ENCODE peak calls at places on chromosomes 6 and 20, in seven cellular contexts. R, T, J, E, W, I and S are unnamed samples.

GRCh38 chr6:34246563-34247391 is 2.0 kb downstream of the SMIM29 start:
- DNase-seq in T (no peak), J (no peak), R (peak), I (peak), E (no peak), W (peak), S (no peak)

GRCh38 chr6:113500221-113500620 is 356.9 kb upstream of the MARCKS start:
- DNase-seq in T (no peak), E (no peak), I (no peak), R (no peak), W (no peak), J (no peak), S (no peak)

GRCh38 chr20:60224914-60225313 is 266.7 kb downstream of the CDH26 start:
- DNase-seq in R (peak), W (peak), J (no peak), I (peak), E (peak), T (no peak), S (no peak)

GRCh38 chr6:16793828-16794412 is 32.7 kb upstream of the ATXN1 start:
- DNase-seq in T (no peak), W (no peak), E (no peak), R (no peak), I (no peak), J (no peak), S (no peak)

GRCh38 chr6:117976030-117976651 is 69.1 kb downstream of the SLC35F1 start:
- DNase-seq in E (peak), W (peak), J (peak), I (peak), T (peak), R (peak), S (peak)

GRCh38 chr20:51022803-51023616 is at the start of gene KCNG1:
- DNase-seq in T (peak), I (peak), W (no peak), J (no peak), E (peak), R (peak), S (no peak)

GRCh38 chr20:62148908-62149314 is 5.3 kb downstream of the SS18L1 start:
- DNase-seq in I (no peak), E (no peak), W (peak), T (no peak), J (no peak), R (no peak), S (no peak)

GRCh38 chr6:24960991-24961475 is 25.3 kb upstream of the RIPOR2 start:
- DNase-seq in E (no peak), J (no peak), W (no peak), I (no peak), T (no peak), R (no peak), S (no peak)

GRCh38 chr20:48791666-48792071 is 36.1 kb downstream of the PREX1 start:
- DNase-seq in E (no peak), R (no peak), J (no peak), W (no peak), I (no peak), T (no peak), S (no peak)

GRCh38 chr20:21357851-21358250 is 39.5 kb downstream of the NKX2-4 start:
- DNase-seq in R (no peak), T (no peak), E (no peak), W (peak), J (no peak), I (no peak), S (no peak)

GRCh38 chr6:132322398-132322797 is 78.9 kb downstream of the MOXD1 start:
- DNase-seq in W (no peak), J (no peak), R (no peak), T (no peak), E (no peak), I (no peak), S (no peak)

GRCh38 chr6:68226460-68226859 is 408.6 kb upstream of the ADGRB3 start:
- DNase-seq in W (no peak), T (no peak), J (no peak), R (peak), E (no peak), I (no peak), S (no peak)

GRCh38 chr6:169701218-169701952 is 444 bp downstream of the WDR27 start:
- DNase-seq in J (no peak), E (no peak), R (peak), T (no peak), I (peak), W (no peak), S (no peak)

GRCh38 chr6:111503194-111503593 is 20.2 kb upstream of the REV3L start:
- DNase-seq in T (no peak), E (no peak), I (peak), W (no peak), J (no peak), R (peak), S (no peak)

GRCh38 chr6:28251648-28252506 is at the start of gene ZKSCAN4:
- DNase-seq in J (peak), T (peak), R (peak), I (peak), W (peak), E (peak), S (peak)

GRCh38 chr6:42197574-42198362 is 3.0 kb upstream of the GUCA1B start:
- DNase-seq in E (peak), J (peak), W (peak), R (no peak), I (no peak), T (no peak), S (no peak)

GRCh38 chr6:147135211-147135672 is 69.0 kb upstream of the STXBP5 start:
- DNase-seq in W (no peak), R (peak), J (peak), I (no peak), T (no peak), E (peak), S (no peak)

GRCh38 chr6:35230950-35231349 is 17.2 kb downstream of the SCUBE3 start:
- DNase-seq in I (no peak), E (no peak), T (no peak), J (no peak), R (no peak), W (no peak), S (no peak)

GRCh38 chr6:4853782-4854511 is 77.7 kb downstream of the CDYL start:
- DNase-seq in I (no peak), R (no peak), W (peak), E (peak), T (no peak), J (no peak), S (no peak)

GRCh38 chr6:51273228-51273961 is 454.7 kb downstream of the TFAP2B start:
- DNase-seq in J (peak), E (no peak), T (no peak), W (no peak), I (no peak), R (no peak), S (no peak)

GRCh38 chr20:6051505-6051904 is 2.4 kb downstream of the LRRN4 start:
- DNase-seq in W (peak), T (no peak), I (no peak), E (no peak), R (peak), J (peak), S (no peak)

GRCh38 chr20:17108896-17109295 is 117.9 kb upstream of the PCSK2 start:
- DNase-seq in J (no peak), T (no peak), R (no peak), I (no peak), E (no peak), W (no peak), S (no peak)

GRCh38 chr6:56764081-56764566 is 121.4 kb upstream of the DST start:
- DNase-seq in I (peak), R (peak), E (peak), T (peak), J (no peak), W (peak), S (no peak)

GRCh38 chr6:100078509-100078908 is 84.5 kb upstream of the MCHR2 start:
- DNase-seq in E (no peak), I (peak), J (no peak), R (peak), W (peak), T (peak), S (no peak)

GRCh38 chr6:106469882-106470281 is 109.4 kb downstream of the CRYBG1 start:
- DNase-seq in J (no peak), I (no peak), R (no peak), E (no peak), T (no peak), W (no peak), S (no peak)

GRCh38 chr6:111342913-111343312 is 140.1 kb downstream of the REV3L start:
- DNase-seq in T (no peak), R (no peak), E (no peak), W (no peak), J (no peak), I (no peak), S (no peak)

GRCh38 chr6:163391983-163392382 is 22.5 kb upstream of the QKI start:
- DNase-seq in J (no peak), E (no peak), R (no peak), W (no peak), I (no peak), T (peak), S (no peak)

GRCh38 chr20:32682508-32682987 is 8.8 kb upstream of the C20orf203 start:
- DNase-seq in E (no peak), R (no peak), T (no peak), I (no peak), J (no peak), W (no peak), S (no peak)

GRCh38 chr6:111591901-111592461 is 13.7 kb downstream of the TRAF3IP2 start:
- DNase-seq in J (no peak), E (no peak), R (no peak), I (peak), T (no peak), W (no peak), S (no peak)

GRCh38 chr6:28719275-28719940 is 193.7 kb downstream of the GPX5 start:
- DNase-seq in E (no peak), R (peak), J (peak), W (peak), I (no peak), T (peak), S (no peak)

GRCh38 chr6:156699017-156699421 is 78.2 kb upstream of the ARID1B start:
- DNase-seq in I (no peak), R (no peak), W (no peak), E (peak), J (no peak), T (no peak), S (no peak)

GRCh38 chr6:8387942-8388437 is 47.4 kb downstream of the SLC35B3 start:
- DNase-seq in I (no peak), W (no peak), E (no peak), R (peak), J (no peak), T (no peak), S (no peak)

GRCh38 chr6:40936810-40937209 is 102.2 kb downstream of the UNC5CL start:
- DNase-seq in W (no peak), J (no peak), R (no peak), I (no peak), T (no peak), E (peak), S (no peak)
- TF ChIP-seq REST in W (no peak), J (no peak), R (no peak), I (no peak), T (no peak), E (no peak), S (no peak)

DNA sequence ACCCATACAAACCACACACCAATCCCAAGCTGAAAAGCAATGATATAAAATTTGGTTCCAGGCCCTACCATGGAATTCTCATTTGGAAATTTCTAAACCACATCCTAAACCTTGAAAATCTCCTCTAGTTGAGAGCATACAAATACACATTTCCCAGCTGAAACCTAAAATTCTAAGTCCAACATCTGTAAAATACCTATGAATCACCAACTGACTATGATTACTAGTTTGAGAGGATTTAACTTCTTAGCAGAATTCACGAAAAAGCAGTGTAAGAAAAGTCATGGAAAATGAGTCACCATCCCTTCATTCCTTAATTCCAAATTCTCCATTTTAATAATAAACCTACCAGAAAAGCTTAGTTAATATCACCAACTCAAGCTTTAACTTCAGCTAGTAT is 15.4 kb downstream of the RANBP9 start:
- DNase-seq in T (no peak), I (no peak), J (no peak), E (no peak), W (no peak), R (no peak), S (no peak)
- TF ChIP-seq REST in T (no peak), I (no peak), J (no peak), E (no peak), W (no peak), R (no peak), S (no peak)

DNA sequence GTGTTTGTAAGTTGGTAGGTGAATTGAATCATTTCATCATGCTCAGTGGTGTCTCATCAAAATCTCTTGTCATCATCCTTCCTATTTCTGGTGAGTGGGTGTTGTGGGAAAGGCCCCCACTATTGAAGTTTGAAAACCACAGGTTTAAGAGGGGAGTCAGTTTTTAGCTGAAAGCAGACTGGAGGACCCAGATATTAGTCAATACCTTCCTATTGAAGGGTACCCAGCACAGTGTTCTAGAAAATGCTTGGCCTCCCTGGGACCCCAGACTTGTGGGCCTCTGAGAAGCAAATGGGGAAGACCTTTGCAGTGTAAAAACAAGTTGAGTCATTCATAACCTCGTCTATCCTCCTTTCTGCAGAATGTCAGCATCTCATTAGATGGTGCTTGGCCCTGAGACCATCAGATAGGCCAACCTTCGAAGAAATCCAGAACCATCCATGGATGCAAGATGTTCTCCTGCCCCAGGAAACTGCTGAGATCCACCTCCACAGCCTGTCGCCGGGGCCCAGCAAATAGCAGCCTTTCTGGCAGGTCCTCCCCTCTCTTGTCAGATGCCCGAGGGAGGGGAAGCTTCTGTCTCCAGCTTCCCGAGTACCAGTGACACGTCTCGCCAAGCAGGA is 3.7 kb downstream of the PIM1 start:
- DNase-seq in R (no peak), I (no peak), E (no peak), W (no peak), T (no peak), J (no peak), S (no peak)
- TF ChIP-seq REST in R (no peak), I (no peak), E (no peak), W (no peak), T (no peak), J (no peak), S (no peak)

GRCh38 chr6:116170358-116171057 is 44.6 kb upstream of the COL10A1 start:
- DNase-seq in R (no peak), J (no peak), E (no peak), W (no peak), I (no peak), T (no peak), S (no peak)
- TF ChIP-seq REST in R (no peak), J (no peak), E (no peak), W (no peak), I (no peak), T (no peak), S (no peak)

DNA sequence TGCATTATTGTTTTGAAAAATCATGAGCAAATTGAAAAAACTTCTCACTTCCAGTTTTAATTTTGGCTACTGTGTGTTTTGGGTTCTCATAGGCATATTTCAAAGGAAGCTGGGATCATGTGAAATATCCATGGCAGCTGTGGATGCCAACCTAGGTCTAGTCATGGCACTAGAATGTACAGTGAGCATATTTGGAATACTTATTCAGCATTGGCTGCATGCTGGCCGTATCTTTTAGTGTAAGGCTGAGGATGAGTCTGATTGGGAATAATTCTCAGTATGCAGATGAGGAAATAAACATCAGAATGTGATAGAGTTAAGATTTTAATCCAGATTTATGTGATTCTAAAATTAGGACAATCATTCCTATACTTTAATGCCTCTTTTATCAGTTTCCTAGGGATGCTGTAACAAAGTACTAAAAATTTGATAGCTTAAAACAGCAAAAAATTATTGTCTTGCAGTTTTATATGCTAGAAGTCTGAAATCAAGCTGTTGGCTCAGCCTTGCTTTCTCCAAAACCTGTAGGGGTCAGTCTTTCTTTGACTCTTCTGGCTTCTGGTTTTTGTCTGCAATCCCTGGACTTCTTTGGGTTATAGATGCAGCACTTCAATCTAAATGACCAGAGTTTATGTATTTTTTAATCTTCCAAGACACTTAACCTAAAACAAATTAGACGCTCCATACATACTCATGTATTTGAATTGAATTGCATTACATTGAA is 37.7 kb upstream of the DEFB112 start:
- DNase-seq in J (no peak), E (no peak), I (no peak), R (peak), T (no peak), W (peak), S (no peak)
- TF ChIP-seq REST in J (no peak), E (no peak), I (no peak), R (no peak), T (no peak), W (no peak), S (no peak)

GRCh38 chr6:26232306-26232949 is 132.6 kb upstream of the BTN3A2 start:
- DNase-seq in W (no peak), T (no peak), I (no peak), R (no peak), E (no peak), J (no peak), S (no peak)
- TF ChIP-seq REST in W (no peak), T (no peak), I (no peak), R (no peak), E (no peak), J (no peak), S (no peak)

DNA sequence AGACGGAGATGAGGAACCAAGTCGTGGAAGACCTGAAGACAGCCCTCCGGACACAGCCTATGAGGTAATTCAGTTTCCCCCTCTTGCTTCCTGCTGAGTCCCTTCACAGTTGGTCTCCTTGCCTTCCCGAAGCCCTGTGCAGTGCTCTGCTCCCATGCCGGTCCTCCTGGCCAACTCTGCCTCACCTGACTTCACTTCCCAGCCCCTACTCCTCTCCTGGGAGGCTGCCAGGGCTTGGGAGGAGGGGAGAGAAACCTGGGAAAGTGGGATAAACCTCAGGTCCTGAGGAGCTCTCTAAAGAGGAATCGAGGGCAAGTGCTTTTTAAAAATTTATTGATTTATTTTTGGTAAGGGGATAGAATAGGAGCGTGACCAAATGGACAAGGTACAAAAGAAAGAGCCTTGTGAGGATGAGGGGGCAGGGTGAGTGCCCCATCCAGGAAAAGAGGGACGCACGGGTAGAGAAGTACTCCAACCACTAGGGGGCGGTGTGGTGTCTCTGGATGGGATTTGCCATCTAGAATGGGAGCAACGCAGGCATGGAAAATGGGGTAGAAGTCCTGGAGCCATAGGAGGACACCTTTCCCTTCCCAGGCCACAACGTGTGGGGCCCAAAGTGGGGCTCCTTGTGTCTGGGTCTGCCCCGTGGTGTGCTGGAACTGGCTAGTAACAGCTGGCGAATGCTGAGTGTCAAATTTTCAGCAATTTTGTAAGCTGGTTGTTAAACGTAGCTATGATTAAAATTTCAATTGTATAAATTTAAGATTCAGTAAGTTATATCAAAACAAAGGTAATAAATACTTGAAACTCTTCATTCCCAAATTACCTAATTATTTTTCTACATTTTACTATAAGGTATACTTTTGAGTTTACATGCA is 69.0 kb downstream of the MOCS1 start:
- DNase-seq in I (peak), E (peak), J (no peak), R (peak), T (peak), W (peak), S (peak)
- TF ChIP-seq REST in I (no peak), E (no peak), J (no peak), R (no peak), T (no peak), W (no peak), S (no peak)

DNA sequence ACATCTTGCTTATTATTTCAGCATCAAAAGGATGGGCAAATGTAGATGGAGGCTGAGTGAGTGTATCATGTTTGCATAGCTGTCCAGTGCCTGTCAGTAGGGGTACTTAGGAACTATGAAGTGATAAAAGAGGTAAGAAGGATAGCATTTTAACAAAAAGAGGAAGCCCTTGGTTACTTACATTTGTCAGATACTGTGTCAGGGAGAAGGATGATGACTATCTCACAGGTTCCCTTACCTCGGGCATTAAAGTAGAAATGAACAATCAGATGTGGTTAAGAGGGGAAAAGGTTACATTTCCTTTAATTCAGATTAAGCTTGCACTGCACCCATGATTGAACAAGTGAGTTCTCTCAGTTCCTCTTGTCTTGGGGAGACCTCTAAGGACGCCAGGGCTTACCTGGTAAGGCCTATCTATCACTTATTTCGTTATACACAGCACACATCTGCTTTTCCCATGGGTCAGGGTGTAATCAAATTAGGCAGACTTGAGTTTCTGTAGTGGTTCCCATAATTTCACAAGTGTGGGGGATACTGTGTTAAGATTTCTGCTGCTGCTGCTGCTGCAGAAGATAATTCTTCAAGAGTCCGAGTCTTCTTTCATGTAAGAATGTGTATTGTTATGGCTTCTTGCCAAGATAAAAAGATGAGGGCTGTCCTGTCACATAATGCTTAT is 4.5 kb downstream of the FOXO3 start:
- DNase-seq in W (no peak), J (peak), E (no peak), R (no peak), I (no peak), T (no peak), S (no peak)
- TF ChIP-seq REST in W (no peak), J (no peak), E (no peak), R (no peak), I (no peak), T (no peak), S (no peak)

GRCh38 chr6:160667854-160668481 is 3.9 kb upstream of the LPA start:
- DNase-seq in W (peak), I (peak), T (peak), J (peak), E (peak), R (peak), S (peak)
- TF ChIP-seq REST in W (no peak), I (no peak), T (no peak), J (no peak), E (no peak), R (no peak), S (no peak)